ENCODE peak calls at places on chromosomes 6 and 20, in six cellular contexts. One of them, this sample, is unnamed.

GRCh38 chr6:34560366-34561226 is 4.5 kb upstream of the SPDEF start:
- DNase-seq in Panc1: no peak
- DNase-seq in cardiac muscle cell: peak; percentile 83
- DNase-seq in left ventricle myocardium inferior: peak; percentile 28
- DNase-seq in astrocyte of the spinal cord: no peak
- DNase-seq in progenitor cell of endocrine pancreas: no peak
- DNase-seq in this sample: peak; percentile 43

GRCh38 chr6:129120856-129121255 is 237.9 kb downstream of the LAMA2 start:
- DNase-seq in left ventricle myocardium inferior: no peak
- DNase-seq in progenitor cell of endocrine pancreas: no peak
- DNase-seq in cardiac muscle cell: no peak
- DNase-seq in astrocyte of the spinal cord: peak; percentile 70
- DNase-seq in Panc1: no peak
- DNase-seq in this sample: no peak

GRCh38 chr6:105077592-105078463 is 102.0 kb downstream of the POPDC3 start:
- DNase-seq in left ventricle myocardium inferior: no peak
- DNase-seq in Panc1: no peak
- DNase-seq in progenitor cell of endocrine pancreas: no peak
- DNase-seq in cardiac muscle cell: peak; percentile 54
- DNase-seq in astrocyte of the spinal cord: peak; percentile 72
- DNase-seq in this sample: no peak

GRCh38 chr6:122947355-122947754 is 48.7 kb upstream of the CLVS2 start:
- DNase-seq in Panc1: no peak
- DNase-seq in progenitor cell of endocrine pancreas: no peak
- DNase-seq in cardiac muscle cell: peak; percentile 58
- DNase-seq in left ventricle myocardium inferior: no peak
- DNase-seq in astrocyte of the spinal cord: peak; percentile 26
- DNase-seq in this sample: peak; percentile 18

GRCh38 chr6:6696867-6697531 is 108.5 kb downstream of the LY86 start:
- DNase-seq in cardiac muscle cell: peak; percentile 88
- DNase-seq in progenitor cell of endocrine pancreas: peak; percentile 53
- DNase-seq in Panc1: no peak
- DNase-seq in astrocyte of the spinal cord: peak; percentile 72
- DNase-seq in left ventricle myocardium inferior: peak; percentile 61
- DNase-seq in this sample: peak; percentile 83

GRCh38 chr6:2097464-2097863 is 147.9 kb downstream of the GMDS start:
- DNase-seq in Panc1: no peak
- DNase-seq in astrocyte of the spinal cord: no peak
- DNase-seq in left ventricle myocardium inferior: no peak
- DNase-seq in cardiac muscle cell: no peak
- DNase-seq in progenitor cell of endocrine pancreas: no peak
- DNase-seq in this sample: no peak

GRCh38 chr6:167569041-167569805 is 244.3 kb downstream of the TTLL2 start:
- DNase-seq in progenitor cell of endocrine pancreas: no peak
- DNase-seq in astrocyte of the spinal cord: no peak
- DNase-seq in left ventricle myocardium inferior: no peak
- DNase-seq in Panc1: no peak
- DNase-seq in cardiac muscle cell: no peak
- DNase-seq in this sample: no peak

GRCh38 chr6:112149236-112149635 is 61.8 kb downstream of the FAM229B start:
- DNase-seq in left ventricle myocardium inferior: no peak
- DNase-seq in cardiac muscle cell: no peak
- DNase-seq in progenitor cell of endocrine pancreas: no peak
- DNase-seq in astrocyte of the spinal cord: no peak
- DNase-seq in Panc1: no peak
- DNase-seq in this sample: no peak

GRCh38 chr6:82494367-82494766 is 130.8 kb downstream of the TPBG start:
- DNase-seq in progenitor cell of endocrine pancreas: no peak
- DNase-seq in Panc1: no peak
- DNase-seq in cardiac muscle cell: peak; percentile 19
- DNase-seq in left ventricle myocardium inferior: no peak
- DNase-seq in astrocyte of the spinal cord: no peak
- DNase-seq in this sample: no peak

GRCh38 chr6:96520851-96521115 is 823 bp upstream of the UFL1 start:
- DNase-seq in cardiac muscle cell: no peak
- DNase-seq in progenitor cell of endocrine pancreas: no peak
- DNase-seq in left ventricle myocardium inferior: no peak
- DNase-seq in Panc1: no peak
- DNase-seq in astrocyte of the spinal cord: no peak
- DNase-seq in this sample: no peak

GRCh38 chr6:134077301-134077700 is 24.9 kb upstream of the SLC2A12 start:
- DNase-seq in progenitor cell of endocrine pancreas: no peak
- DNase-seq in cardiac muscle cell: no peak
- DNase-seq in astrocyte of the spinal cord: peak; percentile 51
- DNase-seq in Panc1: no peak
- DNase-seq in left ventricle myocardium inferior: no peak
- DNase-seq in this sample: no peak

GRCh38 chr6:42505377-42505702 is 53.6 kb upstream of the TRERF1 start:
- DNase-seq in Panc1: peak; percentile 57
- DNase-seq in progenitor cell of endocrine pancreas: no peak
- DNase-seq in cardiac muscle cell: no peak
- DNase-seq in astrocyte of the spinal cord: peak; percentile 64
- DNase-seq in left ventricle myocardium inferior: no peak
- DNase-seq in this sample: no peak

GRCh38 chr20:38840894-38841470 is 35.5 kb downstream of the PPP1R16B start:
- DNase-seq in cardiac muscle cell: no peak
- DNase-seq in Panc1: no peak
- DNase-seq in progenitor cell of endocrine pancreas: no peak
- DNase-seq in astrocyte of the spinal cord: no peak
- DNase-seq in left ventricle myocardium inferior: no peak
- DNase-seq in this sample: no peak

GRCh38 chr6:134249412-134249758 is 68.5 kb downstream of the SGK1 start:
- DNase-seq in cardiac muscle cell: peak; percentile 2
- DNase-seq in progenitor cell of endocrine pancreas: no peak
- DNase-seq in astrocyte of the spinal cord: no peak
- DNase-seq in left ventricle myocardium inferior: no peak
- DNase-seq in Panc1: no peak
- DNase-seq in this sample: no peak

GRCh38 chr6:90256698-90257485 is 39.8 kb downstream of the BACH2 start:
- DNase-seq in astrocyte of the spinal cord: peak; percentile 87
- DNase-seq in cardiac muscle cell: no peak
- DNase-seq in Panc1: peak; percentile 18
- DNase-seq in left ventricle myocardium inferior: no peak
- DNase-seq in progenitor cell of endocrine pancreas: no peak
- DNase-seq in this sample: no peak

GRCh38 chr20:23404196-23404595 is 17.1 kb downstream of the NAPB start:
- DNase-seq in progenitor cell of endocrine pancreas: no peak
- DNase-seq in cardiac muscle cell: no peak
- DNase-seq in left ventricle myocardium inferior: no peak
- DNase-seq in astrocyte of the spinal cord: no peak
- DNase-seq in Panc1: no peak
- DNase-seq in this sample: no peak

GRCh38 chr20:44632103-44632752 is 19.3 kb downstream of the ADA start:
- DNase-seq in astrocyte of the spinal cord: no peak
- DNase-seq in progenitor cell of endocrine pancreas: no peak
- DNase-seq in left ventricle myocardium inferior: no peak
- DNase-seq in cardiac muscle cell: no peak
- DNase-seq in Panc1: no peak
- DNase-seq in this sample: no peak

GRCh38 chr20:48015136-48015925 is 230.1 kb upstream of the SULF2 start:
- DNase-seq in left ventricle myocardium inferior: no peak
- DNase-seq in astrocyte of the spinal cord: peak; percentile 32
- DNase-seq in Panc1: no peak
- DNase-seq in cardiac muscle cell: no peak
- DNase-seq in progenitor cell of endocrine pancreas: no peak
- DNase-seq in this sample: no peak

GRCh38 chr20:25984933-25985332 is 288.3 kb upstream of the ZNF337 start:
- DNase-seq in left ventricle myocardium inferior: peak; percentile 58
- DNase-seq in Panc1: no peak
- DNase-seq in astrocyte of the spinal cord: peak; percentile 28
- DNase-seq in cardiac muscle cell: peak; percentile 19
- DNase-seq in progenitor cell of endocrine pancreas: no peak
- DNase-seq in this sample: no peak

GRCh38 chr6:89079611-89080213 is 839 bp upstream of the PNRC1 start:
- DNase-seq in Panc1: peak; percentile 17
- DNase-seq in progenitor cell of endocrine pancreas: no peak
- DNase-seq in astrocyte of the spinal cord: peak; percentile 85
- DNase-seq in cardiac muscle cell: peak; percentile 53
- DNase-seq in left ventricle myocardium inferior: peak; percentile 46
- DNase-seq in this sample: peak; percentile 20

GRCh38 chr6:143264291-143264834 is 186.1 kb downstream of the ADAT2 start:
- DNase-seq in Panc1: no peak
- DNase-seq in astrocyte of the spinal cord: no peak
- DNase-seq in left ventricle myocardium inferior: no peak
- DNase-seq in progenitor cell of endocrine pancreas: no peak
- DNase-seq in cardiac muscle cell: no peak
- DNase-seq in this sample: no peak

GRCh38 chr6:36493859-36494258 is 51.1 kb downstream of the KCTD20 start:
- DNase-seq in cardiac muscle cell: no peak
- DNase-seq in left ventricle myocardium inferior: no peak
- DNase-seq in Panc1: no peak
- DNase-seq in astrocyte of the spinal cord: no peak
- DNase-seq in progenitor cell of endocrine pancreas: no peak
- DNase-seq in this sample: no peak

GRCh38 chr6:96899019-96899418 is 1.3 kb upstream of the NDUFAF4 start:
- DNase-seq in astrocyte of the spinal cord: peak; percentile 66
- DNase-seq in cardiac muscle cell: peak; percentile 15
- DNase-seq in Panc1: peak; percentile 33
- DNase-seq in progenitor cell of endocrine pancreas: no peak
- DNase-seq in left ventricle myocardium inferior: no peak
- DNase-seq in this sample: no peak

GRCh38 chr6:84227434-84228197 is at the start of gene CEP162:
- DNase-seq in astrocyte of the spinal cord: peak; percentile 91
- DNase-seq in left ventricle myocardium inferior: peak; percentile 94
- DNase-seq in Panc1: peak; percentile 87
- DNase-seq in cardiac muscle cell: peak; percentile 90
- DNase-seq in progenitor cell of endocrine pancreas: peak; percentile 77
- DNase-seq in this sample: peak; percentile 89

GRCh38 chr6:81451787-81452186 is 300.7 kb downstream of the TENT5A start:
- DNase-seq in progenitor cell of endocrine pancreas: no peak
- DNase-seq in left ventricle myocardium inferior: no peak
- DNase-seq in Panc1: no peak
- DNase-seq in astrocyte of the spinal cord: peak; percentile 85
- DNase-seq in cardiac muscle cell: no peak
- DNase-seq in this sample: no peak

GRCh38 chr20:57190536-57191265 is 75.7 kb downstream of the BMP7 start:
- DNase-seq in astrocyte of the spinal cord: no peak
- DNase-seq in progenitor cell of endocrine pancreas: no peak
- DNase-seq in left ventricle myocardium inferior: no peak
- DNase-seq in Panc1: no peak
- DNase-seq in cardiac muscle cell: no peak
- DNase-seq in this sample: no peak

GRCh38 chr20:2118783-2119182 is 17.2 kb downstream of the STK35 start:
- DNase-seq in left ventricle myocardium inferior: no peak
- DNase-seq in progenitor cell of endocrine pancreas: no peak
- DNase-seq in astrocyte of the spinal cord: no peak
- DNase-seq in Panc1: no peak
- DNase-seq in cardiac muscle cell: no peak
- DNase-seq in this sample: no peak

GRCh38 chr20:61297981-61298380 is 45.9 kb downstream of the CDH4 start:
- DNase-seq in astrocyte of the spinal cord: peak; percentile 90
- DNase-seq in Panc1: no peak
- DNase-seq in progenitor cell of endocrine pancreas: no peak
- DNase-seq in cardiac muscle cell: no peak
- DNase-seq in left ventricle myocardium inferior: no peak
- DNase-seq in this sample: no peak
- TF ChIP-seq CTCF in astrocyte of the spinal cord: no peak
- TF ChIP-seq CTCF in Panc1: no peak
- TF ChIP-seq CTCF in progenitor cell of endocrine pancreas: no peak
- TF ChIP-seq CTCF in cardiac muscle cell: no peak
- TF ChIP-seq CTCF in left ventricle myocardium inferior: no peak
- TF ChIP-seq CTCF in this sample: no peak

GRCh38 chr6:17015551-17016381 is 86.1 kb upstream of the STMND1 start:
- DNase-seq in progenitor cell of endocrine pancreas: no peak
- DNase-seq in Panc1: no peak
- DNase-seq in astrocyte of the spinal cord: no peak
- DNase-seq in cardiac muscle cell: no peak
- DNase-seq in left ventricle myocardium inferior: peak; percentile 29
- DNase-seq in this sample: no peak
- TF ChIP-seq CTCF in progenitor cell of endocrine pancreas: no peak
- TF ChIP-seq CTCF in Panc1: no peak
- TF ChIP-seq CTCF in astrocyte of the spinal cord: no peak
- TF ChIP-seq CTCF in cardiac muscle cell: no peak
- TF ChIP-seq CTCF in left ventricle myocardium inferior: no peak
- TF ChIP-seq CTCF in this sample: no peak

DNA sequence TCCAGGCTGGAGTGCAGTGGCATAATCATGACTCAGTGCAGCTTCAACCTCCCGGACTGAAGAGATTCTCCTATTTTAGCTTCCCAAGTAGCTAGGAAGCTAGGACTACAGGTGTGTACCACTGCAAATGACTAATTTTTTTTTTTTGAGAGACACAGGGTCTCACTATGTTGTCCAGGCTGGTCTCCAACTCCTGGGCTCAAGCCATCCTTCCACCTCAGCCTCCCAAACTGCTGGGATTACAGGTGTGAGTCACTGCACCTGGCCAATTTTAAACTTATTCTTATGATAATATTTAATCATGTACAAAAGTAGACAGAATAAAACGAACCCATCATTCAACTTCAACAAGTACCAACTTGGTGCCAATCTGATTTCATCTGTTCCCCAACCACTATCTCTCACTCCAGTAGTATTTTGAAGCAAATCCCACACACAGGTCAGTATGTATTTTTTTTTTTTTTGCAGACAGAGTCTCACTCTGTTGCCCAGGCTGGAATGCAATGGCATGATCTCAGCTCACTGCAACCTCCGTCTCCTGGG is 32.5 kb downstream of the BCL2L1 start:
- DNase-seq in astrocyte of the spinal cord: no peak
- DNase-seq in left ventricle myocardium inferior: no peak
- DNase-seq in cardiac muscle cell: no peak
- DNase-seq in progenitor cell of endocrine pancreas: no peak
- DNase-seq in Panc1: no peak
- DNase-seq in this sample: no peak
- TF ChIP-seq CTCF in astrocyte of the spinal cord: no peak
- TF ChIP-seq CTCF in left ventricle myocardium inferior: no peak
- TF ChIP-seq CTCF in cardiac muscle cell: no peak
- TF ChIP-seq CTCF in progenitor cell of endocrine pancreas: no peak
- TF ChIP-seq CTCF in Panc1: no peak
- TF ChIP-seq CTCF in this sample: no peak

GRCh38 chr6:157615951-157616350 is 207.1 kb upstream of the SNX9 start:
- DNase-seq in left ventricle myocardium inferior: no peak
- DNase-seq in Panc1: no peak
- DNase-seq in astrocyte of the spinal cord: no peak
- DNase-seq in cardiac muscle cell: no peak
- DNase-seq in progenitor cell of endocrine pancreas: no peak
- DNase-seq in this sample: no peak

GRCh38 chr6:157613011-157613522 is 210.0 kb upstream of the SNX9 start:
- DNase-seq in progenitor cell of endocrine pancreas: no peak
- DNase-seq in astrocyte of the spinal cord: peak; percentile 84
- DNase-seq in Panc1: peak; percentile 94
- DNase-seq in left ventricle myocardium inferior: no peak
- DNase-seq in cardiac muscle cell: no peak
- DNase-seq in this sample: no peak

GRCh38 chr6:157611406-157611805 is 211.6 kb upstream of the SNX9 start:
- DNase-seq in progenitor cell of endocrine pancreas: no peak
- DNase-seq in astrocyte of the spinal cord: no peak
- DNase-seq in left ventricle myocardium inferior: no peak
- DNase-seq in cardiac muscle cell: no peak
- DNase-seq in Panc1: no peak
- DNase-seq in this sample: no peak

GRCh38 chr6:157614026-157614484 is 209.0 kb upstream of the SNX9 start:
- DNase-seq in cardiac muscle cell: no peak
- DNase-seq in progenitor cell of endocrine pancreas: no peak
- DNase-seq in astrocyte of the spinal cord: peak; percentile 6
- DNase-seq in Panc1: no peak
- DNase-seq in left ventricle myocardium inferior: no peak
- DNase-seq in this sample: no peak

DNA sequence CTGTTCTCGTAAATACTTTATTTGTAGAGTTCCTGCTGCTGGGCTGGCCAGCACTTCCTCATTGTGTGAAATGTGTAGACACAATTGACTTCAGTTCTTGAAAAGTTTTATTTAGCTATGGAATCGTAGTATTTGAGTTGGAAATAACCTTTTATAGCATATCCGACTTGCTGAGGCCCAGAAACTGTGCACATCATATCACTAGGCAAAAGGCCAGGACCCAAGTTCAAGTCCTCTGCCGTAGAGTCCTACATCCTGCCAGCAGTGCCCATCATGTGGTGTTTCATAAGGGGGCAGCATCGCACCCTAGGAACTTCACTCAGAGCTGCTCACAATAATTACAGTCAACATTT is 207.7 kb upstream of the SNX9 start:
- DNase-seq in Panc1: no peak
- DNase-seq in astrocyte of the spinal cord: peak; percentile 9
- DNase-seq in left ventricle myocardium inferior: no peak
- DNase-seq in progenitor cell of endocrine pancreas: no peak
- DNase-seq in cardiac muscle cell: no peak
- DNase-seq in this sample: no peak
- TF ChIP-seq CTCF in Panc1: no peak
- TF ChIP-seq CTCF in astrocyte of the spinal cord: peak; percentile 15
- TF ChIP-seq CTCF in left ventricle myocardium inferior: peak; percentile 22
- TF ChIP-seq CTCF in progenitor cell of endocrine pancreas: no peak
- TF ChIP-seq CTCF in cardiac muscle cell: peak; percentile 26
- TF ChIP-seq CTCF in this sample: no peak